ENCODE peak calls at places on chromosomes 12 and 14, in seven cellular contexts. X is endothelial cell, J is body of pancreas, F is AG09319, N is AG09309, C is cardiac fibroblast, Y is GM23338. L is an unnamed sample.

GRCh38 chr12:49027846-49028245 is 9.3 kb upstream of the PRKAG1 start:
- DNase-seq in X (no peak), J (no peak), F (no peak), N (no peak), C (no peak), Y (no peak), L (no peak)

GRCh38 chr12:12467701-12468218 is 94.9 kb downstream of the DUSP16 start:
- DNase-seq in X (no peak), J (no peak), F (no peak), N (no peak), C (no peak), Y (no peak), L (no peak)

GRCh38 chr12:54258286-54258685 is 21.6 kb downstream of the CBX5 start:
- DNase-seq in X (no peak), J (no peak), F (no peak), N (no peak), C (peak; percentile 43), Y (peak; percentile 31), L (no peak)

GRCh38 chr14:64801800-64802199 is 77.9 kb downstream of the SPTB start:
- DNase-seq in X (peak; percentile 53), J (no peak), F (no peak), N (no peak), C (peak; percentile 32), Y (peak; percentile 79), L (peak; percentile 40)

GRCh38 chr14:99241314-99242035 is 30.5 kb downstream of the BCL11B start:
- DNase-seq in X (no peak), J (no peak), F (no peak), N (no peak), C (no peak), Y (no peak), L (no peak)

GRCh38 chr14:48974994-48975393 is 611.2 kb downstream of the RPS29 start:
- DNase-seq in X (no peak), J (no peak), F (no peak), N (no peak), C (no peak), Y (peak; percentile 59), L (no peak)

GRCh38 chr14:56216631-56217379 is 98.6 kb downstream of the PELI2 start:
- DNase-seq in X (no peak), J (peak; percentile 35), F (no peak), N (no peak), C (peak; percentile 50), Y (no peak), L (peak; percentile 18)

GRCh38 chr12:79782197-79782890 is 91.6 kb upstream of the PAWR start:
- DNase-seq in X (no peak), J (no peak), F (no peak), N (peak; percentile 45), C (peak; percentile 45), Y (no peak), L (no peak)

GRCh38 chr14:84584526-84584925 is 945.4 kb upstream of the FLRT2 start:
- DNase-seq in X (no peak), J (no peak), F (no peak), N (no peak), C (no peak), Y (no peak), L (no peak)

GRCh38 chr12:57127101-57127709 is 1.1 kb upstream of the LRP1 start:
- DNase-seq in X (peak; percentile 63), J (peak; percentile 83), F (no peak), N (no peak), C (no peak), Y (peak; percentile 85), L (peak; percentile 84)

GRCh38 chr14:58026219-58026618 is 125.8 kb downstream of the ARMH4 start:
- DNase-seq in X (no peak), J (no peak), F (no peak), N (no peak), C (no peak), Y (no peak), L (no peak)

GRCh38 chr14:64539186-64539552 is 1.4 kb upstream of the HSPA2 start:
- DNase-seq in X (no peak), J (no peak), F (no peak), N (no peak), C (peak; percentile 52), Y (peak; percentile 20), L (no peak)

GRCh38 chr12:109550310-109550680 is 23.0 kb downstream of the MMAB start:
- DNase-seq in X (no peak), J (no peak), F (no peak), N (no peak), C (no peak), Y (no peak), L (no peak)

GRCh38 chr14:92223027-92223426 is 99.9 kb upstream of the SLC24A4 start:
- DNase-seq in X (no peak), J (no peak), F (no peak), N (no peak), C (no peak), Y (no peak), L (no peak)

GRCh38 chr12:55906056-55906455 is 21.6 kb downstream of the PYM1 start:
- DNase-seq in X (no peak), J (no peak), F (no peak), N (no peak), C (peak; percentile 78), Y (no peak), L (no peak)

GRCh38 chr14:55715889-55716288 is 135.9 kb downstream of the KTN1 start:
- DNase-seq in X (no peak), J (no peak), F (peak; percentile 80), N (peak; percentile 73), C (peak; percentile 89), Y (no peak), L (no peak)

GRCh38 chr12:66107451-66107915 is 23.1 kb downstream of the LLPH start:
- DNase-seq in X (peak; percentile 86), J (peak; percentile 56), F (peak; percentile 89), N (peak; percentile 89), C (peak; percentile 99), Y (peak; percentile 98), L (peak; percentile 98)

GRCh38 chr12:33247625-33248024 is 192.0 kb downstream of the SYT10 start:
- DNase-seq in X (no peak), J (no peak), F (no peak), N (no peak), C (no peak), Y (no peak), L (no peak)

GRCh38 chr12:33253123-33253522 is 186.5 kb downstream of the SYT10 start:
- DNase-seq in X (no peak), J (no peak), F (no peak), N (no peak), C (peak; percentile 2), Y (no peak), L (no peak)

GRCh38 chr12:33245459-33245858 is 194.2 kb downstream of the SYT10 start:
- DNase-seq in X (no peak), J (no peak), F (no peak), N (no peak), C (no peak), Y (no peak), L (no peak)

GRCh38 chr12:33251548-33251947 is 188.1 kb downstream of the SYT10 start:
- DNase-seq in X (no peak), J (no peak), F (no peak), N (no peak), C (no peak), Y (no peak), L (no peak)

DNA sequence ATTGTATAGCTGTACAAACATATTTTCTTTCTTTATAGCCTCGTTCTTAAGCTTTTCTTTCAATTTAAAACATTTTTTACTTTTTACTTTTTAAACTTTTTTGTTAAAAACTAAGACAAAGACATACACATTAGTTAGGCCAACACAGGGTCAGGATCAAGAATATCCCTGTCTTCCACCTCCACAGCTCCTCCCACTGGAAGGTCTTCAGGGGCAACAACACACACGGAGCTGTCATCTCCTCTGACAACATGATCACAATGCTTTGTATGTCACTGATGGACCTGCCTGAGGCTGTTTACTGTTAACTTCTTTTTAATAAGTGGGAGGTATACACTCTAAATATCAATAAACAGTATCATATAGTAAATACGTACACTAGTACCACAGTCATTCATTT is 191.3 kb downstream of the SYT10 start:
- DNase-seq in X (no peak), J (no peak), F (no peak), N (no peak), C (no peak), Y (peak; percentile 12), L (no peak)
- TF ChIP-seq CTCF in X (no peak), J (no peak), F (no peak), N (no peak), C (no peak), Y (peak; percentile 17), L (no peak)

DNA sequence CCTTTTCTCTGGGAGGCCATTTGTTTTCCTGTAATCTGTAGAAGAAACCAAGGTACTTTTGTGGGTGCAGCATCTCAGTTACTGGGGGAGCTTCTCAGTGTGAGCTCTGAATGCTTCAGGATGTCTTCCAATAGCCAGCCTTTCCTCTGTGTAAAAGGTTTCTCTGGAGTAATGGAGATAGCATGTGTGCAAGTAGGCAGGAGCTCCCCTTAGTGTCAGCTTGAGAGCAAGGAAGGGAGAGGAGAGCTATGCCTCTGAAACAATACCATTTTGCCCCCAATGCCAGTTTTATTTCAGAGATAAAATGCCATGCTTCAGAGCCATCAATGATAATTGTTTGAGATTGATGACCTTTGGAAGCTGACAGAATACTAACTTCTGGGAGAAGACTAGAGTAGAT is 125.5 kb downstream of the CRADD start:
- DNase-seq in X (no peak), J (no peak), F (no peak), N (no peak), C (peak; percentile 47), Y (peak; percentile 21), L (peak; percentile 42)
- TF ChIP-seq CTCF in X (no peak), J (no peak), F (peak; percentile 54), N (peak; percentile 55), C (peak; percentile 28), Y (no peak), L (no peak)

DNA sequence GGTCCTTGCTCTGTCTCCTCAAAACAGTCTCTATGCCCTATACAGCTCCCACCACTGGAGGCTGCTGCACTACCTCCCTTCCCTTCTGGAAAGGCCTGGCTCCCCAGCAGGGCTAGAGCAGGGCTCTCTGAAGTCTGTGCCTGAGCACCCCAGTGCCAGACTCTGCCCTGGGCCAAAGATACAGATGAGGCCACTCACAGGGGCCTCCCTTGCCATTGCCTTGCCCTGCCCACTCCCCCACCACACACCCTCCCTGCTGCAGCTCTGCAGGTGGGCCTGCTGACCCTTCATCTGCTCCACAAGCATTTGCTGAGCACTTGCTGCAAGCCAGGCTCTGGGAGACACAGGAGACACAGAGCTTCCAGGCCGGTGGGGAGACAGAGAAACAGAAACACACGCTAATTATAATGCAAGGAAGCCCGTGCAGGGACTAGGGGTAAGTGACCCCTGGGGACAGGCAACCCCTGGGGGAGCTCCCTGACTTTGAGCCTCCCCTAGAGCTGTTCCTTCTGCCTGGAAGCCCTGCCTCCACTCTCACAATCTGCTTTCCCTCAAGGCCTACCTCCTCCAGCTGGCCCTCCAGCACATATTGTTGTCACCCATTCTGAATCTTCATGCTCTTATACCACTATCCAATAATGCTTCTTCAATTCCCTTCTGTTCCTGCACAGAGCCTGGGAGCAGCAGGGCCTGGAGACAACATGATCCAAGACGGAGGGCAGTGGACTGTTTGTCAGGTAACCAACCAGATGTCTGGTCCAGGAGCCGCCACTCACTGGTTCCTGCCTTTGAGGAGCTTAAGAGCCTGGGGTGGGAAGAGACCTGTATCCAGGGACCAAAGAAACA is 32.6 kb upstream of the PNMA1 start:
- DNase-seq in X (no peak), J (no peak), F (no peak), N (no peak), C (no peak), Y (no peak), L (no peak)
- TF ChIP-seq CTCF in X (no peak), J (no peak), F (peak; percentile 8), N (peak; percentile 24), C (peak; percentile 21), Y (peak; percentile 10), L (no peak)

DNA sequence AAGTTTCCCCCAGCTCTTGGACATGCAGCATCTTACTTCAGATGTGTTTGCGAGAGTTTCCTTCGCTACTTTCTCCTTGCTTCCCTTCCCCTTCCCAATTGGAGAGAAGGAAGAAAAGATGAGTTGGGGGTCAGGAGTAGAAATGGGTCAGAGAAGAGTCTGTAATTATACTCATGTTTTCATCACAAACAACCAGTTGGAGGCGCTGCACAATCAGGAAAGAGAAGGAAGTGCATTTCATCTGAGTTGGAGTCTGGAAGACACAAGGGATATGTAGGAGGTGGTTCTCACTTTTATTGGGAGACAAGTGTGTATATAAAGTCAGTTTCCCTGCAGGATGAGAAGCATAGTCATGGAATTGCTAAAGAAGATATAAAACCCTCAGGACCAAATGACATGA is 31.3 kb upstream of the VSX2 start:
- DNase-seq in X (peak; percentile 39), J (no peak), F (no peak), N (no peak), C (no peak), Y (peak; percentile 86), L (no peak)
- TF ChIP-seq CTCF in X (no peak), J (no peak), F (no peak), N (no peak), C (peak; percentile 14), Y (peak; percentile 89), L (no peak)

L was measured in MCF 10A.